ENCODE peak calls at places on chromosome 9, in four cellular contexts. L, M, U and H are unnamed samples.

GRCh38 chr9:97768731-97769130 is 71.6 kb upstream of the XPA start:
- DNase-seq in U (no peak), M (no peak), L (no peak), H (no peak)

GRCh38 chr9:17059465-17059864 is 75.4 kb upstream of the CNTLN start:
- DNase-seq in L (no peak), M (no peak), U (no peak), H (no peak)

GRCh38 chr9:88925471-88925870 is 65.8 kb upstream of the S1PR3 start:
- DNase-seq in M (no peak), U (no peak), L (no peak), H (no peak)

GRCh38 chr9:36091028-36091953 is 45.2 kb upstream of the GLIPR2 start:
- DNase-seq in M (no peak), L (no peak), U (peak; percentile 63), H (no peak)

GRCh38 chr9:15373881-15374280 is 48.8 kb upstream of the SNAPC3 start:
- DNase-seq in M (no peak), U (no peak), L (no peak), H (no peak)

GRCh38 chr9:10059044-10059443 is 553.8 kb downstream of the PTPRD start:
- DNase-seq in M (no peak), U (no peak), L (no peak), H (no peak)

GRCh38 chr9:92728831-92729734 is 35.5 kb downstream of the BICD2 start:
- DNase-seq in L (peak; percentile 46), M (no peak), U (peak; percentile 16), H (no peak)

GRCh38 chr9:95140821-95141220 is 176.7 kb downstream of the FANCC start:
- DNase-seq in L (no peak), M (no peak), U (no peak), H (no peak)

GRCh38 chr9:15144567-15145174 is 162.3 kb downstream of the TTC39B start:
- DNase-seq in L (no peak), U (no peak), M (no peak), H (no peak)

GRCh38 chr9:68711281-68711680 is 6.2 kb downstream of the PIP5K1B start:
- DNase-seq in U (no peak), M (no peak), L (no peak), H (no peak)

GRCh38 chr9:125609744-125610143 is 97.3 kb downstream of the MAPKAP1 start:
- DNase-seq in U (no peak), M (no peak), L (no peak), H (no peak)

GRCh38 chr9:87280421-87280820 is 217.2 kb upstream of the DAPK1 start:
- DNase-seq in U (no peak), M (no peak), L (no peak), H (no peak)

GRCh38 chr9:136011703-136012496 is 50.7 kb upstream of the UBAC1 start:
- DNase-seq in M (no peak), U (peak; percentile 97), L (peak; percentile 38), H (peak; percentile 25)

GRCh38 chr9:7799234-7799933 is at the start of gene DMAC1:
- DNase-seq in M (peak; percentile 41), L (peak; percentile 73), U (peak; percentile 77), H (peak; percentile 81)

GRCh38 chr9:129936222-129936621 is 101.0 kb downstream of the USP20 start:
- DNase-seq in U (no peak), M (no peak), L (no peak), H (peak; percentile 24)

GRCh38 chr9:37157978-37158377 is 37.6 kb downstream of the ZCCHC7 start:
- DNase-seq in L (no peak), U (no peak), M (no peak), H (no peak)

GRCh38 chr9:109426621-109427402 is 71.3 kb downstream of the PTPN3 start:
- DNase-seq in U (no peak), L (no peak), M (no peak), H (no peak)

GRCh38 chr9:13480688-13481087 is 201.2 kb upstream of the MPDZ start:
- DNase-seq in M (no peak), L (no peak), U (no peak), H (no peak)

GRCh38 chr9:110155744-110156143 is 52.2 kb downstream of the C9orf152 start:
- DNase-seq in M (no peak), U (no peak), L (no peak), H (no peak)

GRCh38 chr9:12849486-12850010 is 74.7 kb downstream of the LURAP1L start:
- DNase-seq in M (no peak), U (no peak), L (no peak), H (no peak)

GRCh38 chr9:89951671-89952070 is 346.9 kb downstream of the GADD45G start:
- DNase-seq in U (no peak), M (no peak), L (no peak), H (no peak)

GRCh38 chr9:14309403-14309802 is 4.5 kb downstream of the NFIB start:
- DNase-seq in L (no peak), M (no peak), U (no peak), H (no peak)

GRCh38 chr9:35398651-35399335 is 91.1 kb upstream of the RUSC2 start:
- DNase-seq in U (no peak), M (no peak), L (no peak), H (no peak)

GRCh38 chr9:108698801-108699200 is 157.0 kb downstream of the ACTL7B start:
- DNase-seq in L (no peak), U (no peak), M (no peak), H (no peak)

GRCh38 chr9:114804504-114804903 is 1.3 kb downstream of the TNFSF15 start:
- DNase-seq in L (no peak), M (no peak), U (peak; percentile 50), H (no peak)

GRCh38 chr9:136720251-136720886 is 8.0 kb downstream of the DIPK1B start:
- DNase-seq in L (no peak), U (no peak), M (no peak), H (no peak)

GRCh38 chr9:137046094-137046787 is at the start of gene NPDC1:
- DNase-seq in U (peak; percentile 71), M (no peak), L (peak; percentile 84), H (peak; percentile 94)

GRCh38 chr9:84402517-84402916 is 62.0 kb upstream of the SLC28A3 start:
- DNase-seq in M (no peak), U (no peak), L (no peak), H (no peak)

GRCh38 chr9:129550199-129550839 is 70.6 kb downstream of the C9orf50 start:
- DNase-seq in L (no peak), U (no peak), M (no peak), H (peak; percentile 56)

GRCh38 chr9:11871832-11872231 is 821.4 kb upstream of the TYRP1 start:
- DNase-seq in L (no peak), M (no peak), U (no peak), H (no peak)

GRCh38 chr9:69542048-69542447 is 130.1 kb downstream of the APBA1 start:
- DNase-seq in L (no peak), U (no peak), M (no peak), H (no peak)

GRCh38 chr9:105295986-105296385 is 51.5 kb downstream of the SLC44A1 start:
- DNase-seq in L (no peak), U (no peak), M (no peak), H (no peak)

GRCh38 chr9:136746621-136747020 is 1.7 kb downstream of the LCN6 start:
- DNase-seq in U (no peak), M (no peak), L (no peak), H (no peak)

GRCh38 chr9:91214086-91214485 is 147.6 kb downstream of the AUH start:
- DNase-seq in M (no peak), L (no peak), U (no peak), H (no peak)

GRCh38 chr9:137639303-137640051 is 20.7 kb downstream of the EHMT1 start:
- DNase-seq in L (no peak), M (no peak), U (no peak), H (no peak)

GRCh38 chr9:92724528-92725265 is 39.9 kb downstream of the BICD2 start:
- DNase-seq in L (no peak), M (no peak), U (no peak), H (no peak)

GRCh38 chr9:91211919-91212318 is 149.8 kb downstream of the AUH start:
- DNase-seq in M (no peak), U (peak; percentile 72), L (no peak), H (no peak)

DNA sequence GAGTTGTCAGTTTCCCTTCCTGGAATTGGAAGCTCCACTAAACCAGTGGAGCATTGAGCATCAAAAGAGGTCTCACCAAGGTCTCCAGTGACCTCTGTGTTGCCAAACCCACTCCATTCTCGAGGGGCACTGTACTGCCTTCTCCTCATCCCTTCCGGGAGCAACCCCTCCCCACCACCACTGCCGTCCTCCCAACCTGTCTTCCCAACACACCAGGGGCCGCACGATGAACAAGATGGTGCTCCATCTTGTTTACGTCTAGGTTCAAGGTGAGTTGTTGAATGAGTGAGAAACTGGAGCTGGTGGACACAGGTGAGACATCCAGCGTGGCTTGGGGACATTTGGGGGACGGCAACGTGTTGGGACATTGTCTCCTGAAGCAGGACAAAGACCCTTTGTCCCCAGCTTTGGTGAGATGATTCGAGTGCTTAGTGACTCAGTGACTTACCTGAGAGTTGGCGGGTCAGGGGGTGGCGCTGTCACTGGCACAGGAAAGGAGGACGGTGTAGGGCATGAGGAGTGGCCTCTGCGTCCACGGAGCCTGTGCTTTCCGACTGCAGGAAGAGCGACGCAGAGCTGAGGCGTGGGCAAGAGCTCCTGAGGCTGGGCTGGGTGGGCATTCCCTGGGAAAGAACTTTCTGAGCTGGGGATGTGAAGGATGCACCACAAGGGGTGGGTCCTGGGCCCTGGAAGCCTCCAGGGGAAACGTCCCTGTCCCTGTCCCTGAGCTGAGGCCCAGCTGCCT is 44.8 kb upstream of the RNU6ATAC start:
- DNase-seq in M (no peak), L (no peak), U (no peak), H (no peak)
- TF ChIP-seq ESRRA in M (no peak), L (no peak), U (no peak), H (no peak)

GRCh38 chr9:121427899-121428298 is 57.8 kb upstream of the STOM start:
- DNase-seq in L (no peak), M (no peak), U (no peak), H (no peak)

DNA sequence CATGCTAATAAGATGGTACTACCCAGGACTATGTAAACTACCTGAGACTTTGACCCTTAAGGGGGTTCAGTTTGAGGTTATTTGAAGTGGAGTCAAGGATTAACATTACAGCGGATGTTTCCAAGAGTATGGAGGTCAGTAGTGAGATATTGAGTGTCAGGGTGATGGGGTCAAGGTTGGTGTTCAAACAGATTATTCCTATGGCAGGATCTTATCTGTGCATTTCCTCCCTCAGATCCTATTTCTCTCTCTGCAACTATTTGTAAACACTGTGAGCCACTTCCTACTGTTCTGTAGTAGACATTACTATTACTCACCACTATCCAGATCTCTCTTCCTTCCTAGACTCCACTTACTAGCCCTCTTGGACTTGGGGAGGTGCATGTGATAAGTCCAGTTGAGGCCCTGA is 54.0 kb upstream of the STOM start:
- DNase-seq in M (no peak), L (no peak), U (peak; percentile 84), H (no peak)
- TF ChIP-seq ATF2 in M (no peak), L (no peak), U (peak; percentile 21), H (no peak)

GRCh38 chr9:133608881-133609280 is 308 bp downstream of the FAM163B start:
- DNase-seq in M (no peak), U (no peak), L (no peak), H (no peak)

GRCh38 chr9:133608382-133608781 is 807 bp downstream of the FAM163B start:
- DNase-seq in M (no peak), U (no peak), L (no peak), H (no peak)

GRCh38 chr9:133607381-133607780 is 1.8 kb downstream of the FAM163B start:
- DNase-seq in L (no peak), M (no peak), U (no peak), H (no peak)

GRCh38 chr9:133607976-133608375 is 1.2 kb downstream of the FAM163B start:
- DNase-seq in M (no peak), U (no peak), L (no peak), H (no peak)

GRCh38 chr9:133609311-133610098 is at the start of gene FAM163B:
- DNase-seq in M (no peak), L (peak; percentile 89), U (no peak), H (peak; percentile 73)
- TF ChIP-seq ESRRA in M (no peak), L (no peak), U (no peak), H (peak; percentile 55)

GRCh38 chr9:127187231-127187956 is 65.0 kb upstream of the ANGPTL2 start:
- DNase-seq in M (no peak), L (peak; percentile 65), U (peak; percentile 69), H (no peak)
- TF ChIP-seq ATF2 in M (no peak), L (no peak), U (no peak), H (no peak)